ENCODE peak calls at places on chromosomes 7 and 10, in ten cellular contexts. One of them, this sample, is unnamed.
A peak's percentile ranks its signal among the peaks of the same experiment; 100 is the strongest.

GRCh38 chr7:27608776-27609495 is 53.7 kb downstream of the HIBADH start:
- DNase-seq in EH: peak; percentile 46
- DNase-seq in activated T-cell treated with anti-CD3 and anti-CD28 coated beads, Interleukin-2, amount 50 U/mL, for 48 hours: no peak
- DNase-seq in T-helper 2 cell: no peak
- DNase-seq in KG1: no peak
- DNase-seq in kidney glomerular epithelial cell: peak; percentile 15
- DNase-seq in SK-N-DZ: no peak
- DNase-seq in Right ventricle myocardium superior: no peak
- DNase-seq in SW480: no peak
- DNase-seq in HCEC 1CT: no peak
- DNase-seq in this sample: no peak

GRCh38 chr10:87925570-87925969 is 62.1 kb downstream of the PTEN start:
- DNase-seq in EH: peak; percentile 13
- DNase-seq in activated T-cell treated with anti-CD3 and anti-CD28 coated beads, Interleukin-2, amount 50 U/mL, for 48 hours: no peak
- DNase-seq in T-helper 2 cell: no peak
- DNase-seq in KG1: no peak
- DNase-seq in kidney glomerular epithelial cell: no peak
- DNase-seq in SK-N-DZ: no peak
- DNase-seq in Right ventricle myocardium superior: no peak
- DNase-seq in SW480: no peak
- DNase-seq in HCEC 1CT: no peak
- DNase-seq in this sample: peak; percentile 54

GRCh38 chr7:133044722-133045473 is 37.0 kb downstream of the CHCHD3 start:
- DNase-seq in EH: no peak
- DNase-seq in activated T-cell treated with anti-CD3 and anti-CD28 coated beads, Interleukin-2, amount 50 U/mL, for 48 hours: no peak
- DNase-seq in T-helper 2 cell: no peak
- DNase-seq in KG1: no peak
- DNase-seq in kidney glomerular epithelial cell: no peak
- DNase-seq in SK-N-DZ: no peak
- DNase-seq in Right ventricle myocardium superior: no peak
- DNase-seq in SW480: no peak
- DNase-seq in HCEC 1CT: no peak
- DNase-seq in this sample: no peak

GRCh38 chr10:102504179-102504975 is 605 bp downstream of the SUFU start:
- DNase-seq in EH: peak; percentile 54
- DNase-seq in activated T-cell treated with anti-CD3 and anti-CD28 coated beads, Interleukin-2, amount 50 U/mL, for 48 hours: peak; percentile 61
- DNase-seq in T-helper 2 cell: peak; percentile 12
- DNase-seq in KG1: no peak
- DNase-seq in kidney glomerular epithelial cell: no peak
- DNase-seq in SK-N-DZ: peak; percentile 51
- DNase-seq in Right ventricle myocardium superior: peak; percentile 53
- DNase-seq in SW480: peak; percentile 15
- DNase-seq in HCEC 1CT: peak; percentile 11
- DNase-seq in this sample: no peak

GRCh38 chr7:98217623-98218582 is 6.7 kb downstream of the BHLHA15 start:
- DNase-seq in EH: no peak
- DNase-seq in activated T-cell treated with anti-CD3 and anti-CD28 coated beads, Interleukin-2, amount 50 U/mL, for 48 hours: no peak
- DNase-seq in T-helper 2 cell: no peak
- DNase-seq in KG1: peak; percentile 3
- DNase-seq in kidney glomerular epithelial cell: no peak
- DNase-seq in SK-N-DZ: no peak
- DNase-seq in Right ventricle myocardium superior: peak; percentile 48
- DNase-seq in SW480: peak; percentile 21
- DNase-seq in HCEC 1CT: no peak
- DNase-seq in this sample: peak; percentile 24

GRCh38 chr10:47195274-47195885 is 104.6 kb upstream of the GDF10 start:
- DNase-seq in EH: no peak
- DNase-seq in activated T-cell treated with anti-CD3 and anti-CD28 coated beads, Interleukin-2, amount 50 U/mL, for 48 hours: peak; percentile 60
- DNase-seq in T-helper 2 cell: no peak
- DNase-seq in KG1: no peak
- DNase-seq in kidney glomerular epithelial cell: no peak
- DNase-seq in SK-N-DZ: no peak
- DNase-seq in Right ventricle myocardium superior: no peak
- DNase-seq in SW480: no peak
- DNase-seq in HCEC 1CT: no peak
- DNase-seq in this sample: no peak

GRCh38 chr7:100221767-100222444 is 2.2 kb downstream of the PVRIG start:
- DNase-seq in EH: no peak
- DNase-seq in activated T-cell treated with anti-CD3 and anti-CD28 coated beads, Interleukin-2, amount 50 U/mL, for 48 hours: no peak
- DNase-seq in T-helper 2 cell: no peak
- DNase-seq in KG1: no peak
- DNase-seq in kidney glomerular epithelial cell: no peak
- DNase-seq in SK-N-DZ: no peak
- DNase-seq in Right ventricle myocardium superior: no peak
- DNase-seq in SW480: no peak
- DNase-seq in HCEC 1CT: no peak
- DNase-seq in this sample: no peak

GRCh38 chr7:67470256-67470751 is 473.7 kb downstream of the TYW1 start:
- DNase-seq in EH: no peak
- DNase-seq in activated T-cell treated with anti-CD3 and anti-CD28 coated beads, Interleukin-2, amount 50 U/mL, for 48 hours: no peak
- DNase-seq in T-helper 2 cell: no peak
- DNase-seq in KG1: no peak
- DNase-seq in kidney glomerular epithelial cell: no peak
- DNase-seq in SK-N-DZ: no peak
- DNase-seq in Right ventricle myocardium superior: no peak
- DNase-seq in SW480: no peak
- DNase-seq in HCEC 1CT: no peak
- DNase-seq in this sample: no peak

GRCh38 chr7:118855290-118855689 is 630.8 kb downstream of the ANKRD7 start:
- DNase-seq in EH: no peak
- DNase-seq in activated T-cell treated with anti-CD3 and anti-CD28 coated beads, Interleukin-2, amount 50 U/mL, for 48 hours: no peak
- DNase-seq in T-helper 2 cell: no peak
- DNase-seq in KG1: no peak
- DNase-seq in kidney glomerular epithelial cell: no peak
- DNase-seq in SK-N-DZ: no peak
- DNase-seq in Right ventricle myocardium superior: no peak
- DNase-seq in SW480: no peak
- DNase-seq in HCEC 1CT: no peak
- DNase-seq in this sample: no peak

This sample was measured in NCI-H2171.